ENCODE peak calls at places on chromosomes 1 and 21, in eight cellular contexts. H is fibroblast of mammary gland, N is uterus, Y is right atrium auricular region, S is glutamatergic neuron, Q is colonic mucosa, K is lower lobe of right lung, E is A549. T is an unnamed sample.

GRCh38 chr21:36087362-36088138 is 17.7 kb downstream of the CBR1 start:
- DNase-seq in Y (no peak), S (no peak), H (no peak), N (no peak), K (no peak), E (no peak), Q (no peak), T (no peak)

GRCh38 chr1:221462345-221462744 is 279.5 kb downstream of the DUSP10 start:
- DNase-seq in K (no peak), Y (no peak), N (no peak), S (no peak), H (peak), E (no peak), Q (no peak), T (no peak)

GRCh38 chr1:230629511-230629910 is 12.8 kb upstream of the COG2 start:
- DNase-seq in S (no peak), N (no peak), K (no peak), Y (no peak), E (no peak), H (peak), Q (no peak), T (no peak)

GRCh38 chr1:151815716-151816327 is 10.6 kb upstream of the LINGO4 start:
- DNase-seq in S (no peak), E (no peak), Y (no peak), Q (no peak), N (no peak), K (no peak), H (no peak), T (no peak)

GRCh38 chr1:231023150-231023549 is 16.9 kb downstream of the FAM89A start:
- DNase-seq in H (no peak), N (no peak), S (no peak), E (no peak), Q (no peak), Y (no peak), K (no peak), T (no peak)

GRCh38 chr1:220335668-220336067 is 63.4 kb upstream of the RAB3GAP2 start:
- DNase-seq in Y (no peak), E (no peak), S (no peak), N (no peak), H (no peak), Q (no peak), K (peak), T (no peak)

GRCh38 chr21:38758815-38759214 is 46.9 kb upstream of the ETS2 start:
- DNase-seq in Q (no peak), H (no peak), S (no peak), E (no peak), N (no peak), Y (peak), K (no peak), T (no peak)

GRCh38 chr1:101382135-101382534 is 145.3 kb downstream of the S1PR1 start:
- DNase-seq in N (no peak), S (no peak), E (no peak), Q (no peak), Y (no peak), H (no peak), K (no peak), T (no peak)

GRCh38 chr1:40059292-40059959 is 18.9 kb downstream of the CAP1 start:
- DNase-seq in E (no peak), Q (no peak), H (peak), K (no peak), S (no peak), Y (no peak), N (no peak), T (peak)

GRCh38 chr21:36211660-36212512 is 55.3 kb downstream of the DOP1B start:
- DNase-seq in Y (no peak), N (no peak), Q (no peak), K (no peak), H (peak), E (no peak), S (no peak), T (no peak)

GRCh38 chr21:25080706-25081495 is 526.4 kb downstream of the MRPL39 start:
- DNase-seq in Y (no peak), E (no peak), Q (no peak), N (no peak), S (no peak), H (peak), K (no peak), T (no peak)

GRCh38 chr1:175887981-175888428 is 144.6 kb upstream of the TNR start:
- DNase-seq in Y (peak), H (peak), K (peak), Q (peak), N (no peak), E (peak), S (peak), T (peak)

GRCh38 chr1:224333309-224333926 is 3.4 kb upstream of the NVL start:
- DNase-seq in Q (peak), K (no peak), N (no peak), S (no peak), E (no peak), Y (no peak), H (peak), T (peak)

GRCh38 chr1:27863552-27863943 is 8.8 kb upstream of the THEMIS2 start:
- DNase-seq in Q (no peak), S (no peak), Y (no peak), H (no peak), E (no peak), K (peak), N (no peak), T (no peak)

GRCh38 chr21:34147835-34148804 is 74.7 kb downstream of the MRPS6 start:
- DNase-seq in K (no peak), Q (no peak), S (no peak), E (no peak), H (no peak), N (no peak), Y (no peak), T (no peak)

GRCh38 chr1:117697220-117697781 is 91.5 kb downstream of the TENT5C start:
- DNase-seq in Y (no peak), K (no peak), Q (no peak), H (no peak), E (no peak), S (no peak), N (no peak), T (no peak)

GRCh38 chr1:173997796-173998195 is 24.4 kb downstream of the RC3H1 start:
- DNase-seq in K (no peak), N (no peak), S (no peak), H (no peak), E (no peak), Y (no peak), Q (no peak), T (no peak)

DNA sequence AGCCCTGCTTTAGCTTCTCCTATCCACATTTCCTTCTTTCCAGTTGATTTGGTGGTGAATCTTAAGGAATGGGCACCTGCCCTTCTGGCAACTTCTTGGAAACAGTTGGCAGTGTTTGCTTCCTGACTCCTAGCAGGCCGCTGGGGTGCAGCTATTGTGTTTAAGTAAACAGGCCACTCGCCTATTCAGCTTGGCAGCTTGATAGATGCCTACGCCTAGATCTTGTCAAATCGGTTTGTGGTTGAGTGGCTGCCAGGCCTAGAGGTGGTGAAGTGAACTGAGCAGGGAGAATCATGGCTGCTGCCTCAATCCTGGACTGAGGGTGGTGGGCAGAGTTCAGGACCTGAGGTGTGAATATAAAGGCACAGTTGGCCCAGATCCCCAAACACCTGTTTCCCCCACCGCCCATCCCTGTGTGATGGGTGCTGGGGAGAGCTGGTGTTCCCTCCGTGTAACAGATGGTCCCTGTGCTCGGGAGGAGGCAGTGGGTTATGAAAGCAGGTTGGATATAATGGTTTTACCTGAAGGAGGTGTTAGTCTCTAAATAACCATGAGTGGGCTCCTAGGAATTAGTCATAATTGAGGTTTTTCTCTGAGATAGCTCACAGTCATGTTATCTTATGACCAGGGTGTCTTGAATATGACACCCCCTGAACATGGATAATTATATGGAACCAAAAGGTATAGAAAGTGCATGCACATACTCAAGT is 940 bp upstream of the PLA2G2C start:
- DNase-seq in Q (peak), K (peak), E (no peak), H (no peak), S (no peak), N (peak), Y (no peak), T (no peak)
- TF ChIP-seq CTCF in Q (no peak), K (no peak), E (no peak), H (no peak), S (no peak), N (no peak), Y (no peak), T (no peak)

GRCh38 chr1:204359474-204360255 is at the start of gene PLEKHA6:
- DNase-seq in N (no peak), Q (no peak), K (no peak), E (no peak), H (peak), Y (no peak), S (peak), T (no peak)
- TF ChIP-seq CTCF in N (peak), Q (no peak), K (no peak), E (peak), H (peak), Y (peak), S (peak), T (no peak)

GRCh38 chr1:89176971-89177370 is 1.2 kb upstream of the GBP7 start:
- DNase-seq in Q (no peak), K (no peak), S (no peak), H (no peak), N (no peak), E (no peak), Y (no peak), T (no peak)
- TF ChIP-seq CTCF in Q (no peak), K (no peak), S (no peak), H (no peak), N (no peak), E (no peak), Y (no peak), T (no peak)

GRCh38 chr1:200634449-200635122 is 14.0 kb upstream of the KIF14 start:
- DNase-seq in H (no peak), S (no peak), Q (no peak), E (no peak), N (no peak), Y (no peak), K (no peak), T (no peak)
- TF ChIP-seq CTCF in H (peak), S (no peak), Q (no peak), E (peak), N (no peak), Y (no peak), K (no peak), T (no peak)

GRCh38 chr1:162256287-162256686 is 120.4 kb downstream of the SPATA46 start:
- DNase-seq in Y (no peak), K (no peak), E (no peak), N (no peak), S (no peak), Q (no peak), H (no peak), T (no peak)
- TF ChIP-seq CTCF in Y (no peak), K (no peak), E (no peak), N (no peak), S (no peak), Q (no peak), H (no peak), T (no peak)

T was measured in endothelial cell.